ENCODE peak calls at places on chromosomes 5 and 9, in six cellular contexts. G, Y, F, X, I and H are unnamed samples.

GRCh38 chr9:108634164-108634563 is 221.6 kb downstream of the ACTL7B start:
- DNase-seq in G (no peak), Y (peak), I (peak), X (peak), F (no peak), H (no peak)

GRCh38 chr9:114072181-114073140 is 5.6 kb downstream of the AMBP start:
- DNase-seq in F (peak), Y (no peak), G (no peak), X (peak), I (no peak), H (peak)

GRCh38 chr5:14257995-14258403 is 114.9 kb downstream of the TRIO start:
- DNase-seq in X (no peak), G (no peak), I (no peak), Y (no peak), F (no peak), H (no peak)

GRCh38 chr5:132747064-132747692 is at the start of gene CCNI2:
- DNase-seq in X (peak), G (no peak), F (no peak), I (peak), Y (no peak), H (no peak)

GRCh38 chr9:123468541-123468940 is 112.5 kb downstream of the CRB2 start:
- DNase-seq in F (no peak), G (no peak), X (no peak), Y (no peak), I (no peak), H (no peak)

GRCh38 chr5:163705983-163706771 is 200.8 kb downstream of the MAT2B start:
- DNase-seq in F (no peak), I (no peak), X (peak), Y (no peak), G (no peak), H (no peak)

GRCh38 chr5:172658869-172659513 is 17.9 kb downstream of the NEURL1B start:
- DNase-seq in Y (no peak), F (no peak), G (no peak), I (no peak), X (no peak), H (no peak)

GRCh38 chr9:68584110-68585033 is 43.7 kb upstream of the TMEM252 start:
- DNase-seq in Y (peak), F (peak), X (peak), G (peak), I (peak), H (peak)

GRCh38 chr5:168218746-168219145 is 72.7 kb upstream of the WWC1 start:
- DNase-seq in G (no peak), F (no peak), X (peak), I (no peak), Y (no peak), H (no peak)

GRCh38 chr5:10018211-10018610 is 231.5 kb downstream of the ATPSCKMT start:
- DNase-seq in F (no peak), I (peak), G (no peak), X (no peak), Y (no peak), H (no peak)

GRCh38 chr5:143470120-143470519 is 66.6 kb upstream of the NR3C1 start:
- DNase-seq in I (no peak), Y (no peak), G (no peak), F (no peak), X (no peak), H (no peak)

GRCh38 chr9:118522093-118523028 is 818.2 kb downstream of the TLR4 start:
- DNase-seq in I (peak), X (peak), G (peak), Y (peak), F (peak), H (peak)